ENCODE peak calls at places on chromosomes 11 and 22, in nine cellular contexts. One of them, this sample, is unnamed.

GRCh38 chr11:5288912-5289525 is 12.7 kb downstream of the OR51B4 start:
- DNase-seq in stimulated activated effector memory CD8-positive, alpha-beta T cell treated with anti-CD3 and anti-CD28 coated beads, Interleukin-12 subunit alpha, Interleukin-12 subunit beta, amount 100 ng/mL, for 72 hours: no peak
- DNase-seq in cardiac muscle cell: no peak
- DNase-seq in amygdala: no peak
- DNase-seq in astrocyte of the hippocampus: no peak
- DNase-seq in NCI-H1105 treated with DMSO at 0.1 percent for 48 hours: no peak
- DNase-seq in GM12891: no peak
- DNase-seq in dorsolateral prefrontal cortex: no peak
- DNase-seq in NCI-H446: no peak
- DNase-seq in this sample: no peak

GRCh38 chr11:10204021-10204420 is 90.0 kb downstream of the SBF2 start:
- DNase-seq in stimulated activated effector memory CD8-positive, alpha-beta T cell treated with anti-CD3 and anti-CD28 coated beads, Interleukin-12 subunit alpha, Interleukin-12 subunit beta, amount 100 ng/mL, for 72 hours: no peak
- DNase-seq in cardiac muscle cell: no peak
- DNase-seq in amygdala: no peak
- DNase-seq in astrocyte of the hippocampus: no peak
- DNase-seq in NCI-H1105 treated with DMSO at 0.1 percent for 48 hours: no peak
- DNase-seq in GM12891: no peak
- DNase-seq in dorsolateral prefrontal cortex: no peak
- DNase-seq in NCI-H446: no peak
- DNase-seq in this sample: no peak

GRCh38 chr22:22425783-22426624 is 82.5 kb downstream of the ZNF280B start:
- DNase-seq in stimulated activated effector memory CD8-positive, alpha-beta T cell treated with anti-CD3 and anti-CD28 coated beads, Interleukin-12 subunit alpha, Interleukin-12 subunit beta, amount 100 ng/mL, for 72 hours: no peak
- DNase-seq in cardiac muscle cell: no peak
- DNase-seq in amygdala: no peak
- DNase-seq in astrocyte of the hippocampus: no peak
- DNase-seq in NCI-H1105 treated with DMSO at 0.1 percent for 48 hours: no peak
- DNase-seq in GM12891: no peak
- DNase-seq in dorsolateral prefrontal cortex: no peak
- DNase-seq in NCI-H446: no peak
- DNase-seq in this sample: no peak

GRCh38 chr11:124837491-124837856 is 27.8 kb upstream of the ROBO3 start:
- DNase-seq in stimulated activated effector memory CD8-positive, alpha-beta T cell treated with anti-CD3 and anti-CD28 coated beads, Interleukin-12 subunit alpha, Interleukin-12 subunit beta, amount 100 ng/mL, for 72 hours: no peak
- DNase-seq in cardiac muscle cell: peak
- DNase-seq in amygdala: peak
- DNase-seq in astrocyte of the hippocampus: peak
- DNase-seq in NCI-H1105 treated with DMSO at 0.1 percent for 48 hours: peak
- DNase-seq in GM12891: no peak
- DNase-seq in dorsolateral prefrontal cortex: no peak
- DNase-seq in NCI-H446: peak
- DNase-seq in this sample: no peak

GRCh38 chr11:115860246-115860645 is 356.0 kb upstream of the CADM1 start:
- DNase-seq in stimulated activated effector memory CD8-positive, alpha-beta T cell treated with anti-CD3 and anti-CD28 coated beads, Interleukin-12 subunit alpha, Interleukin-12 subunit beta, amount 100 ng/mL, for 72 hours: no peak
- DNase-seq in cardiac muscle cell: no peak
- DNase-seq in amygdala: no peak
- DNase-seq in astrocyte of the hippocampus: peak
- DNase-seq in NCI-H1105 treated with DMSO at 0.1 percent for 48 hours: no peak
- DNase-seq in GM12891: no peak
- DNase-seq in dorsolateral prefrontal cortex: no peak
- DNase-seq in NCI-H446: no peak
- DNase-seq in this sample: no peak

GRCh38 chr11:103609117-103610066 is 427.0 kb upstream of the DDI1 start:
- DNase-seq in stimulated activated effector memory CD8-positive, alpha-beta T cell treated with anti-CD3 and anti-CD28 coated beads, Interleukin-12 subunit alpha, Interleukin-12 subunit beta, amount 100 ng/mL, for 72 hours: no peak
- DNase-seq in cardiac muscle cell: peak
- DNase-seq in amygdala: no peak
- DNase-seq in astrocyte of the hippocampus: peak
- DNase-seq in NCI-H1105 treated with DMSO at 0.1 percent for 48 hours: no peak
- DNase-seq in GM12891: no peak
- DNase-seq in dorsolateral prefrontal cortex: no peak
- DNase-seq in NCI-H446: peak
- DNase-seq in this sample: no peak

GRCh38 chr11:17508306-17508705 is 31.7 kb upstream of the ABCC8 start:
- DNase-seq in stimulated activated effector memory CD8-positive, alpha-beta T cell treated with anti-CD3 and anti-CD28 coated beads, Interleukin-12 subunit alpha, Interleukin-12 subunit beta, amount 100 ng/mL, for 72 hours: no peak
- DNase-seq in cardiac muscle cell: peak
- DNase-seq in amygdala: no peak
- DNase-seq in astrocyte of the hippocampus: no peak
- DNase-seq in NCI-H1105 treated with DMSO at 0.1 percent for 48 hours: no peak
- DNase-seq in GM12891: no peak
- DNase-seq in dorsolateral prefrontal cortex: no peak
- DNase-seq in NCI-H446: no peak
- DNase-seq in this sample: no peak

GRCh38 chr22:20799449-20799848 is 25.5 kb downstream of the SERPIND1 start:
- DNase-seq in stimulated activated effector memory CD8-positive, alpha-beta T cell treated with anti-CD3 and anti-CD28 coated beads, Interleukin-12 subunit alpha, Interleukin-12 subunit beta, amount 100 ng/mL, for 72 hours: no peak
- DNase-seq in cardiac muscle cell: no peak
- DNase-seq in amygdala: no peak
- DNase-seq in astrocyte of the hippocampus: no peak
- DNase-seq in NCI-H1105 treated with DMSO at 0.1 percent for 48 hours: no peak
- DNase-seq in GM12891: no peak
- DNase-seq in dorsolateral prefrontal cortex: no peak
- DNase-seq in NCI-H446: no peak
- DNase-seq in this sample: no peak

GRCh38 chr11:114209343-114209742 is 86.9 kb upstream of the NNMT start:
- DNase-seq in stimulated activated effector memory CD8-positive, alpha-beta T cell treated with anti-CD3 and anti-CD28 coated beads, Interleukin-12 subunit alpha, Interleukin-12 subunit beta, amount 100 ng/mL, for 72 hours: no peak
- DNase-seq in cardiac muscle cell: no peak
- DNase-seq in amygdala: no peak
- DNase-seq in astrocyte of the hippocampus: no peak
- DNase-seq in NCI-H1105 treated with DMSO at 0.1 percent for 48 hours: no peak
- DNase-seq in GM12891: no peak
- DNase-seq in dorsolateral prefrontal cortex: no peak
- DNase-seq in NCI-H446: no peak
- DNase-seq in this sample: no peak

GRCh38 chr22:49209452-49210195 is 618.0 kb downstream of the BRD1 start:
- DNase-seq in stimulated activated effector memory CD8-positive, alpha-beta T cell treated with anti-CD3 and anti-CD28 coated beads, Interleukin-12 subunit alpha, Interleukin-12 subunit beta, amount 100 ng/mL, for 72 hours: no peak
- DNase-seq in cardiac muscle cell: no peak
- DNase-seq in amygdala: peak
- DNase-seq in astrocyte of the hippocampus: no peak
- DNase-seq in NCI-H1105 treated with DMSO at 0.1 percent for 48 hours: peak
- DNase-seq in GM12891: no peak
- DNase-seq in dorsolateral prefrontal cortex: peak
- DNase-seq in NCI-H446: peak
- DNase-seq in this sample: peak

GRCh38 chr22:49193901-49194465 is 633.7 kb downstream of the BRD1 start:
- DNase-seq in stimulated activated effector memory CD8-positive, alpha-beta T cell treated with anti-CD3 and anti-CD28 coated beads, Interleukin-12 subunit alpha, Interleukin-12 subunit beta, amount 100 ng/mL, for 72 hours: no peak
- DNase-seq in cardiac muscle cell: no peak
- DNase-seq in amygdala: no peak
- DNase-seq in astrocyte of the hippocampus: no peak
- DNase-seq in NCI-H1105 treated with DMSO at 0.1 percent for 48 hours: no peak
- DNase-seq in GM12891: no peak
- DNase-seq in dorsolateral prefrontal cortex: no peak
- DNase-seq in NCI-H446: no peak
- DNase-seq in this sample: no peak

GRCh38 chr11:76251223-76251575 is 44.9 kb upstream of the WNT11 start:
- DNase-seq in stimulated activated effector memory CD8-positive, alpha-beta T cell treated with anti-CD3 and anti-CD28 coated beads, Interleukin-12 subunit alpha, Interleukin-12 subunit beta, amount 100 ng/mL, for 72 hours: no peak
- DNase-seq in cardiac muscle cell: no peak
- DNase-seq in amygdala: no peak
- DNase-seq in astrocyte of the hippocampus: no peak
- DNase-seq in NCI-H1105 treated with DMSO at 0.1 percent for 48 hours: no peak
- DNase-seq in GM12891: no peak
- DNase-seq in dorsolateral prefrontal cortex: no peak
- DNase-seq in NCI-H446: no peak
- DNase-seq in this sample: no peak

GRCh38 chr11:19987243-19987870 is 172.9 kb downstream of the DBX1 start:
- DNase-seq in stimulated activated effector memory CD8-positive, alpha-beta T cell treated with anti-CD3 and anti-CD28 coated beads, Interleukin-12 subunit alpha, Interleukin-12 subunit beta, amount 100 ng/mL, for 72 hours: no peak
- DNase-seq in cardiac muscle cell: no peak
- DNase-seq in amygdala: no peak
- DNase-seq in astrocyte of the hippocampus: no peak
- DNase-seq in NCI-H1105 treated with DMSO at 0.1 percent for 48 hours: no peak
- DNase-seq in GM12891: no peak
- DNase-seq in dorsolateral prefrontal cortex: no peak
- DNase-seq in NCI-H446: no peak
- DNase-seq in this sample: peak

GRCh38 chr22:33002035-33002434 is 56.1 kb downstream of the SYN3 start:
- DNase-seq in stimulated activated effector memory CD8-positive, alpha-beta T cell treated with anti-CD3 and anti-CD28 coated beads, Interleukin-12 subunit alpha, Interleukin-12 subunit beta, amount 100 ng/mL, for 72 hours: no peak
- DNase-seq in cardiac muscle cell: no peak
- DNase-seq in amygdala: no peak
- DNase-seq in astrocyte of the hippocampus: no peak
- DNase-seq in NCI-H1105 treated with DMSO at 0.1 percent for 48 hours: no peak
- DNase-seq in GM12891: no peak
- DNase-seq in dorsolateral prefrontal cortex: no peak
- DNase-seq in NCI-H446: no peak
- DNase-seq in this sample: no peak

GRCh38 chr11:42145311-42145710 is 685.9 kb upstream of the LRRC4C start:
- DNase-seq in stimulated activated effector memory CD8-positive, alpha-beta T cell treated with anti-CD3 and anti-CD28 coated beads, Interleukin-12 subunit alpha, Interleukin-12 subunit beta, amount 100 ng/mL, for 72 hours: no peak
- DNase-seq in cardiac muscle cell: no peak
- DNase-seq in amygdala: no peak
- DNase-seq in astrocyte of the hippocampus: no peak
- DNase-seq in NCI-H1105 treated with DMSO at 0.1 percent for 48 hours: no peak
- DNase-seq in GM12891: no peak
- DNase-seq in dorsolateral prefrontal cortex: no peak
- DNase-seq in NCI-H446: no peak
- DNase-seq in this sample: no peak

GRCh38 chr11:115871161-115871750 is 367.0 kb upstream of the CADM1 start:
- DNase-seq in stimulated activated effector memory CD8-positive, alpha-beta T cell treated with anti-CD3 and anti-CD28 coated beads, Interleukin-12 subunit alpha, Interleukin-12 subunit beta, amount 100 ng/mL, for 72 hours: no peak
- DNase-seq in cardiac muscle cell: no peak
- DNase-seq in amygdala: no peak
- DNase-seq in astrocyte of the hippocampus: no peak
- DNase-seq in NCI-H1105 treated with DMSO at 0.1 percent for 48 hours: no peak
- DNase-seq in GM12891: no peak
- DNase-seq in dorsolateral prefrontal cortex: no peak
- DNase-seq in NCI-H446: peak
- DNase-seq in this sample: no peak